ENCODE peak calls at places on chromosomes 5 and 9, in four cellular contexts. Y is H1, X is gastrocnemius medialis, G is heart left ventricle. K is an unnamed sample.

GRCh38 chr5:1445313-1445894 is at the start of gene SLC6A3:
- DNase-seq in Y (peak), X (no peak), G (no peak), K (no peak)

GRCh38 chr5:148939676-148940075 is 113.3 kb downstream of the ADRB2 start:
- DNase-seq in Y (no peak), X (no peak), G (no peak), K (peak)

GRCh38 chr5:112548246-112548982 is 129.3 kb upstream of the EPB41L4A start:
- DNase-seq in Y (no peak), X (no peak), G (no peak), K (no peak)

GRCh38 chr5:65927497-65928340 is 1.3 kb downstream of the ERBIN start:
- DNase-seq in Y (no peak), X (peak), G (no peak), K (peak)

GRCh38 chr5:132365213-132365612 is 4.3 kb upstream of the SLC22A5 start:
- DNase-seq in Y (no peak), X (no peak), G (no peak), K (no peak)

GRCh38 chr5:16901038-16901644 is 34.9 kb downstream of the MYO10 start:
- DNase-seq in Y (peak), X (no peak), G (no peak), K (no peak)

GRCh38 chr9:135602789-135603481 is 36.4 kb downstream of the GLT6D1 start:
- DNase-seq in Y (peak), X (no peak), G (peak), K (peak)

GRCh38 chr5:127409236-127409921 is 108.1 kb upstream of the PRRC1 start:
- DNase-seq in Y (no peak), X (peak), G (no peak), K (no peak)

GRCh38 chr5:14221768-14222167 is 78.6 kb downstream of the TRIO start:
- DNase-seq in Y (no peak), X (no peak), G (no peak), K (no peak)

GRCh38 chr5:157558089-157558595 is 17.4 kb downstream of the ADAM19 start:
- DNase-seq in Y (no peak), X (no peak), G (no peak), K (no peak)

GRCh38 chr5:124172389-124173003 is 573.9 kb downstream of the ZNF608 start:
- DNase-seq in Y (no peak), X (no peak), G (no peak), K (no peak)

GRCh38 chr5:178320281-178320855 is 87.8 kb upstream of the PHYKPL start:
- DNase-seq in Y (no peak), X (no peak), G (no peak), K (no peak)

GRCh38 chr5:39021413-39021812 is 52.8 kb downstream of the RICTOR start:
- DNase-seq in Y (no peak), X (no peak), G (no peak), K (no peak)

GRCh38 chr9:97848582-97849237 is 4.3 kb upstream of the FOXE1 start:
- DNase-seq in Y (no peak), X (no peak), G (peak), K (no peak)

GRCh38 chr5:72178910-72179815 is 71.9 kb downstream of the MAP1B start:
- DNase-seq in Y (no peak), X (peak), G (peak), K (peak)

GRCh38 chr9:35829084-35829763 is at the start of gene TMEM8B:
- DNase-seq in Y (peak), X (peak), G (peak), K (peak)
- TF ChIP-seq POLR2A in Y (no peak), X (peak), G (peak), K (no peak)

GRCh38 chr9:134326754-134327526 is 685 bp downstream of the RXRA start:
- DNase-seq in Y (no peak), X (no peak), G (peak), K (peak)
- TF ChIP-seq POLR2A in Y (no peak), X (no peak), G (no peak), K (no peak)

GRCh38 chr9:137218212-137218753 is 3.8 kb downstream of the RNF208 start:
- DNase-seq in Y (no peak), X (no peak), G (no peak), K (no peak)

GRCh38 chr9:137216188-137216965 is 5.7 kb downstream of the RNF208 start:
- DNase-seq in Y (no peak), X (no peak), G (no peak), K (no peak)

GRCh38 chr9:137215196-137215986 is 6.6 kb downstream of the RNF208 start:
- DNase-seq in Y (no peak), X (no peak), G (no peak), K (no peak)

GRCh38 chr9:137218754-137219271 is 3.2 kb downstream of the RNF208 start:
- DNase-seq in Y (no peak), X (no peak), G (no peak), K (peak)

DNA sequence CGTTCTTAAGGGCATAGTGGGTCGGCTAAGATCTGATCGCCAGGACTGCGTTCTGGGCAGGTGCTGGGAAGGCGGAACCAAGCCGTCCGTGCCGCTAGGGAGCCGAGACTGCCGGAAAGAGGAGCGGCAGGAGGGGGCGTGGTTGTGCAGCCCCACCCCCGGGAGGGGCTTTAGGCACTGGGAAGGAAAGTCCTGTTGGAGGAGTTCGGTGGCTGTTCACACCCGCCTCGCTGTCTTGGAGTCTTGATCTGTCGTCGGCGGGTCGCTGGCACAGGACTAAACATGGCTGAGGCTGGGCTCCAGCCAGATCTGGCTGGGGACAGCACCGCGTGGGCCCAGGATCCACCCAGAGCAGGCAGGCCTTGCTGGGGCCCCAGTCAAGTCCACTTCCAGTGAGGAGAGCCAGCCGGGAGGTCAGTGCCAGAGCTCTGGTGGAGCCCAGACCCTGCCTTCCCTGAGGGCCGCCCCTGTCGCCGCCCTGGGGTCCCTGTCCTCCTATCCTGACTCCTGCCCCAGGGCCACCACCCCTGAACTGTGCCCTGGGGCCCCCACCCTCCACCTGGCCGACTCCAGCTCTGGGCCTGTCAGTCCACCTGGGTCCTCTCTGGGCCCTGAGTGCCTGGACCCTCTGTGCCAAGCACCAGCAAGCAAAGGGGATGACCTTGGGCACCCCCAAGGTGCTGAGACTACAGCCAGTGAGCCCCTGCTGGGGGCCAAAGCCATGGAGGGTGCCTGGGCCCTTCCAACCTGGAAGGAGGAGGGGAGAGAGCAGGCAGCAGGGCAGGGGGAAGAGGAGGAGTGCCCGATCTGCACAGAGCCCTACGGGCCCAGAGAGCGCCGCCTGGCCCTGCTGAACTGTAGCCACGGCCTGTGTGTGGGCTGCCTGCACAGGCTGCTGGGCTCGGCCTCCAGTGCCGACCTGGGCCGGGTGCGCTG is 4.5 kb downstream of the RNF208 start:
- DNase-seq in Y (peak), X (no peak), G (peak), K (no peak)
- TF ChIP-seq POLR2A in Y (no peak), X (no peak), G (peak), K (no peak)

GRCh38 chr9:16308645-16309044 is 561.8 kb downstream of the BNC2 start:
- DNase-seq in Y (no peak), X (no peak), G (no peak), K (no peak)
- TF ChIP-seq POLR2A in Y (no peak), X (no peak), G (no peak), K (no peak)

GRCh38 chr9:70477907-70478480 is 63.5 kb upstream of the KLF9 start:
- DNase-seq in Y (no peak), X (no peak), G (no peak), K (no peak)

GRCh38 chr9:70479880-70480291 is 65.4 kb upstream of the KLF9 start:
- DNase-seq in Y (no peak), X (no peak), G (no peak), K (peak)

GRCh38 chr9:70477146-70477745 is 62.8 kb upstream of the KLF9 start:
- DNase-seq in Y (no peak), X (no peak), G (no peak), K (peak)

GRCh38 chr9:70480405-70480980 is 66.0 kb upstream of the KLF9 start:
- DNase-seq in Y (no peak), X (peak), G (peak), K (no peak)

GRCh38 chr9:70478963-70479641 is 64.6 kb upstream of the KLF9 start:
- DNase-seq in Y (no peak), X (peak), G (no peak), K (no peak)
- TF ChIP-seq POLR2A in Y (no peak), X (peak), G (no peak), K (no peak)